ENCODE peak calls at places on chromosome 2, in nine cellular contexts. V, T, U, S, H, O, E, F and D are unnamed samples.

GRCh38 chr2:40448476-40449079 is 3.3 kb downstream of the SLC8A1 start:
- DNase-seq in V (peak; percentile 23), T (peak; percentile 42), U (no peak), S (peak; percentile 51), H (peak; percentile 50), O (peak; percentile 21), E (peak; percentile 27), F (no peak), D (peak; percentile 71)

GRCh38 chr2:239802101-239802649 is 223.0 kb downstream of the NDUFA10 start:
- DNase-seq in V (no peak), T (no peak), U (no peak), S (no peak), H (no peak), O (no peak), E (no peak), F (no peak), D (no peak)

GRCh38 chr2:225842939-225843338 is 443.4 kb downstream of the NYAP2 start:
- DNase-seq in V (no peak), T (peak; percentile 50), U (no peak), S (no peak), H (peak; percentile 10), O (no peak), E (peak; percentile 27), F (no peak), D (peak; percentile 70)

GRCh38 chr2:67641709-67642397 is 244.7 kb downstream of the ETAA1 start:
- DNase-seq in V (no peak), T (no peak), U (no peak), S (peak; percentile 69), H (no peak), O (no peak), E (peak; percentile 79), F (no peak), D (peak; percentile 8)

GRCh38 chr2:42261531-42262195 is 92.5 kb downstream of the EML4 start:
- DNase-seq in V (no peak), T (no peak), U (no peak), S (no peak), H (no peak), O (no peak), E (no peak), F (no peak), D (no peak)

GRCh38 chr2:136764397-136765255 is 719 bp upstream of the THSD7B start:
- DNase-seq in V (no peak), T (no peak), U (no peak), S (peak; percentile 53), H (no peak), O (no peak), E (no peak), F (no peak), D (no peak)

GRCh38 chr2:237177052-237177451 is 91.4 kb downstream of the COPS8 start:
- DNase-seq in V (no peak), T (no peak), U (no peak), S (no peak), H (no peak), O (no peak), E (no peak), F (no peak), D (no peak)

GRCh38 chr2:71551631-71551915 is 98.2 kb downstream of the DYSF start:
- DNase-seq in V (no peak), T (no peak), U (no peak), S (no peak), H (no peak), O (no peak), E (no peak), F (no peak), D (no peak)

GRCh38 chr2:60549250-60550150 is 4.0 kb downstream of the BCL11A start:
- DNase-seq in V (no peak), T (peak; percentile 22), U (no peak), S (peak; percentile 46), H (no peak), O (no peak), E (no peak), F (no peak), D (peak; percentile 51)

GRCh38 chr2:61178603-61179545 is 16.9 kb downstream of the C2orf74 start:
- DNase-seq in V (no peak), T (peak; percentile 30), U (no peak), S (peak; percentile 37), H (peak; percentile 16), O (no peak), E (peak; percentile 30), F (no peak), D (peak; percentile 29)

GRCh38 chr2:19351914-19352697 is 6.3 kb downstream of the OSR1 start:
- DNase-seq in V (no peak), T (no peak), U (no peak), S (no peak), H (no peak), O (no peak), E (no peak), F (no peak), D (no peak)

GRCh38 chr2:24816884-24817283 is 23.7 kb downstream of the CENPO start:
- DNase-seq in V (peak; percentile 88), T (peak; percentile 66), U (no peak), S (peak; percentile 49), H (peak; percentile 85), O (no peak), E (peak; percentile 93), F (peak; percentile 67), D (peak; percentile 81)

GRCh38 chr2:159183346-159183745 is 103.2 kb downstream of the WDSUB1 start:
- DNase-seq in V (no peak), T (no peak), U (no peak), S (peak; percentile 21), H (no peak), O (no peak), E (no peak), F (no peak), D (no peak)

GRCh38 chr2:67840460-67841068 is 222.2 kb downstream of the C1D start:
- DNase-seq in V (peak; percentile 63), T (peak; percentile 73), U (no peak), S (peak; percentile 83), H (peak; percentile 85), O (peak; percentile 43), E (peak; percentile 50), F (no peak), D (peak; percentile 91)

GRCh38 chr2:147684903-147685302 is 159.9 kb upstream of the ACVR2A start:
- DNase-seq in V (no peak), T (no peak), U (no peak), S (no peak), H (no peak), O (no peak), E (no peak), F (no peak), D (no peak)

GRCh38 chr2:25430556-25430955 is 88.8 kb upstream of the DNMT3A start:
- DNase-seq in V (no peak), T (no peak), U (no peak), S (no peak), H (no peak), O (no peak), E (no peak), F (no peak), D (no peak)

GRCh38 chr2:110891626-110892025 is 159.3 kb downstream of the ACOXL start:
- DNase-seq in V (no peak), T (no peak), U (no peak), S (no peak), H (no peak), O (no peak), E (no peak), F (no peak), D (no peak)

GRCh38 chr2:129483366-129483765 is 496.1 kb upstream of the RAB6C start:
- DNase-seq in V (no peak), T (no peak), U (no peak), S (no peak), H (no peak), O (no peak), E (no peak), F (no peak), D (no peak)

GRCh38 chr2:33131108-33131507 is 184.4 kb downstream of the LTBP1 start:
- DNase-seq in V (no peak), T (peak; percentile 42), U (no peak), S (peak; percentile 27), H (no peak), O (no peak), E (peak; percentile 55), F (no peak), D (peak; percentile 52)

GRCh38 chr2:151262629-151263028 is 966 bp upstream of the RBM43 start:
- DNase-seq in V (no peak), T (no peak), U (no peak), S (no peak), H (no peak), O (no peak), E (no peak), F (no peak), D (no peak)

GRCh38 chr2:74459377-74460118 is 1.3 kb downstream of the WBP1 start:
- DNase-seq in V (no peak), T (no peak), U (no peak), S (no peak), H (no peak), O (no peak), E (no peak), F (no peak), D (no peak)
- H3K4me3 ChIP-seq in V (peak overlapping the region; percentile 86), T (peak overlapping the region; percentile 96), U (no peak overlapping the region), S (peak overlapping the region; percentile 98), H (peak overlapping the region; percentile 5), O (peak overlapping the region; percentile 88), E (peak overlapping the region; percentile 90), F (peak overlapping the region; percentile 62), D (peak overlapping the region; percentile 95)

DNA sequence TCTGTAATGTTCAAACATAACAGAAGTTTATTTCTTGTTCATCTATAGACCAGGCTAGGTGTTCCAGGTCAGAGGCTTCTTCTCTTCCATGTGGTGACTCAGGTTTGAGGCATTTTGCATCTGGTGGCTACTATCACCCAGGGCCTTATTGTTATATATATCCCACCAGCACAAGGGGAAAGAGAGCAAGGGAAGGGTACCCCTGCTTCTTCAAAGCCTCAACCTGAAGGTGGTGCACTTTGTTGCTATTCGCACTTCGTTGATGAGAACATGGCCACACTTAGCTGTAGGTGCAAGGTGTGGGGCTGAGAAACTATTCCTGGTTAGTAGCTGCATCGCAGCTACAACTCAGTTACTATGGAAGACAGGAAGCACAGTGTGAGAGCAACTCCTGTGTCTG is 27.4 kb upstream of the SLC3A1 start:
- DNase-seq in V (no peak), T (no peak), U (no peak), S (no peak), H (no peak), O (no peak), E (no peak), F (no peak), D (no peak)
- TF ChIP-seq CTCF in V (peak; percentile 26), T (no peak), U (no peak), S (no peak), H (no peak), O (no peak), E (no peak), F (no peak), D (no peak)

GRCh38 chr2:235501663-235502009 is 7.8 kb downstream of the AGAP1 start:
- DNase-seq in V (no peak), T (no peak), U (no peak), S (no peak), H (no peak), O (no peak), E (no peak), F (no peak), D (no peak)
- H3K4me3 ChIP-seq in V (no peak overlapping the region), T (no peak overlapping the region), U (no peak overlapping the region), S (no peak overlapping the region), H (no peak overlapping the region), O (no peak overlapping the region), E (peak overlapping the region; percentile 30), F (peak overlapping the region; percentile 47), D (no peak overlapping the region)

GRCh38 chr2:86035883-86036789 is 69.5 kb downstream of the POLR1A start:
- DNase-seq in V (peak; percentile 76), T (peak; percentile 83), U (peak; percentile 88), S (peak; percentile 58), H (peak; percentile 86), O (no peak), E (peak; percentile 79), F (no peak), D (peak; percentile 88)
- TF ChIP-seq CTCF in V (peak; percentile 64), T (peak; percentile 53), U (peak; percentile 27), S (peak; percentile 31), H (peak; percentile 63), O (no peak), E (peak; percentile 10), F (peak; percentile 51), D (peak; percentile 8)